ENCODE peak calls at places on chromosomes 16 and 17, in eight cellular contexts. L, G, Z, U, W, O, P and F are unnamed samples.

GRCh38 chr17:59830007-59830630 is 62.6 kb downstream of the TUBD1 start:
- DNase-seq in L (no peak), G (no peak), Z (peak), U (no peak), W (peak), O (no peak), P (peak), F (no peak)

GRCh38 chr17:50060951-50061712 is 5.2 kb downstream of the ITGA3 start:
- DNase-seq in L (no peak), G (peak), Z (peak), U (peak), W (peak), O (no peak), P (peak), F (peak)

GRCh38 chr17:78358538-78359215 is 1.2 kb downstream of the SOCS3 start:
- DNase-seq in L (no peak), G (peak), Z (peak), U (peak), W (peak), O (peak), P (peak), F (no peak)

GRCh38 chr17:80422276-80422675 is 7.3 kb downstream of the ENDOV start:
- DNase-seq in L (no peak), G (no peak), Z (no peak), U (no peak), W (peak), O (no peak), P (no peak), F (no peak)

GRCh38 chr16:13957197-13958078 is 37.5 kb downstream of the ERCC4 start:
- DNase-seq in L (peak), G (peak), Z (peak), U (peak), W (peak), O (peak), P (peak), F (peak)

GRCh38 chr17:5629133-5629532 is 44.8 kb upstream of the NLRP1 start:
- DNase-seq in L (no peak), G (no peak), Z (no peak), U (no peak), W (no peak), O (no peak), P (no peak), F (no peak)

GRCh38 chr16:74984194-74984669 is 691 bp downstream of the WDR59 start:
- DNase-seq in L (no peak), G (no peak), Z (peak), U (no peak), W (no peak), O (no peak), P (peak), F (no peak)

GRCh38 chr17:29836643-29837042 is 93.4 kb downstream of the SSH2 start:
- DNase-seq in L (no peak), G (no peak), Z (peak), U (no peak), W (no peak), O (no peak), P (no peak), F (no peak)

GRCh38 chr16:50596762-50597450 is 48.7 kb downstream of the NKD1 start:
- DNase-seq in L (no peak), G (no peak), Z (no peak), U (no peak), W (no peak), O (no peak), P (no peak), F (no peak)

GRCh38 chr16:35234679-35235078 is 1775.3 kb downstream of the TP53TG3F start:
- DNase-seq in L (no peak), G (no peak), Z (no peak), U (no peak), W (no peak), O (no peak), P (no peak), F (no peak)

GRCh38 chr16:6482861-6483530 is 849.6 kb upstream of the RBFOX1 start:
- DNase-seq in L (no peak), G (no peak), Z (no peak), U (no peak), W (no peak), O (no peak), P (no peak), F (no peak)

GRCh38 chr17:47711366-47712099 is 17.6 kb downstream of the TBKBP1 start:
- DNase-seq in L (no peak), G (no peak), Z (no peak), U (no peak), W (no peak), O (no peak), P (no peak), F (no peak)

GRCh38 chr17:4562000-4562969 is 1.9 kb upstream of the GGT6 start:
- DNase-seq in L (no peak), G (no peak), Z (no peak), U (no peak), W (peak), O (no peak), P (no peak), F (no peak)

GRCh38 chr17:40612510-40613244 is 34.9 kb downstream of the SMARCE1 start:
- DNase-seq in L (no peak), G (no peak), Z (no peak), U (no peak), W (no peak), O (no peak), P (peak), F (no peak)

GRCh38 chr17:62780273-62780672 is 27.8 kb downstream of the MARCHF10 start:
- DNase-seq in L (peak), G (peak), Z (no peak), U (no peak), W (peak), O (no peak), P (peak), F (no peak)

GRCh38 chr16:87350681-87351319 is 32.8 kb downstream of the FBXO31 start:
- DNase-seq in L (no peak), G (no peak), Z (peak), U (no peak), W (peak), O (no peak), P (no peak), F (no peak)

GRCh38 chr17:1934901-1935300 is 90.2 kb downstream of the RTN4RL1 start:
- DNase-seq in L (no peak), G (no peak), Z (no peak), U (no peak), W (no peak), O (no peak), P (no peak), F (no peak)

GRCh38 chr16:86909359-86910145 is 331.2 kb downstream of the FOXL1 start:
- DNase-seq in L (no peak), G (no peak), Z (no peak), U (no peak), W (no peak), O (no peak), P (no peak), F (no peak)

GRCh38 chr16:31451681-31452351 is 7.5 kb upstream of the ARMC5 start:
- DNase-seq in L (peak), G (peak), Z (peak), U (no peak), W (peak), O (peak), P (peak), F (no peak)

GRCh38 chr16:50252082-50252611 is 14.2 kb upstream of the ADCY7 start:
- DNase-seq in L (no peak), G (no peak), Z (no peak), U (no peak), W (peak), O (no peak), P (no peak), F (peak)

GRCh38 chr17:15411556-15412198 is 55.7 kb downstream of the CDRT4 start:
- DNase-seq in L (no peak), G (no peak), Z (no peak), U (no peak), W (peak), O (no peak), P (no peak), F (no peak)

GRCh38 chr17:63537991-63538692 is 12.1 kb upstream of the DCAF7 start:
- DNase-seq in L (peak), G (no peak), Z (no peak), U (no peak), W (no peak), O (peak), P (no peak), F (no peak)

GRCh38 chr17:12395733-12396354 is 269.8 kb upstream of the MYOCD start:
- DNase-seq in L (no peak), G (peak), Z (no peak), U (no peak), W (no peak), O (peak), P (peak), F (no peak)

GRCh38 chr16:55876854-55877253 is 1.7 kb upstream of the CES5A start:
- DNase-seq in L (no peak), G (no peak), Z (peak), U (no peak), W (no peak), O (no peak), P (no peak), F (no peak)

GRCh38 chr16:68264128-68265077 is at the start of gene SLC7A6:
- DNase-seq in L (peak), G (peak), Z (peak), U (peak), W (peak), O (peak), P (peak), F (no peak)

GRCh38 chr16:53753431-53753830 is 49.5 kb downstream of the FTO start:
- DNase-seq in L (no peak), G (no peak), Z (no peak), U (no peak), W (no peak), O (no peak), P (no peak), F (no peak)

GRCh38 chr17:79760197-79760906 is 17.6 kb upstream of the CBX2 start:
- DNase-seq in L (no peak), G (no peak), Z (no peak), U (no peak), W (no peak), O (no peak), P (peak), F (no peak)

GRCh38 chr17:42078396-42079042 is 19.8 kb downstream of the ZNF385C start:
- DNase-seq in L (no peak), G (no peak), Z (no peak), U (no peak), W (no peak), O (no peak), P (no peak), F (no peak)

GRCh38 chr16:17149904-17150483 is 320.8 kb downstream of the XYLT1 start:
- DNase-seq in L (no peak), G (no peak), Z (no peak), U (no peak), W (no peak), O (peak), P (no peak), F (no peak)

GRCh38 chr16:50731989-50732589 is 9.8 kb upstream of the CYLD start:
- DNase-seq in L (no peak), G (no peak), Z (no peak), U (no peak), W (no peak), O (no peak), P (no peak), F (no peak)

GRCh38 chr16:81637336-81638235 is 141.5 kb upstream of the PLCG2 start:
- DNase-seq in L (no peak), G (no peak), Z (no peak), U (no peak), W (no peak), O (no peak), P (no peak), F (no peak)

GRCh38 chr17:59810894-59811153 is 81.9 kb downstream of the TUBD1 start:
- DNase-seq in L (no peak), G (no peak), Z (peak), U (no peak), W (no peak), O (no peak), P (no peak), F (no peak)

GRCh38 chr17:75088465-75088895 is 726 bp downstream of the SLC16A5 start:
- DNase-seq in L (no peak), G (no peak), Z (no peak), U (peak), W (peak), O (peak), P (no peak), F (no peak)
- H3K4me3 ChIP-seq in L (peak), G (peak), Z (peak), U (peak), W (peak), O (peak), P (peak), F (peak)

GRCh38 chr17:38883592-38884526 is 14.0 kb downstream of the LASP1 start:
- DNase-seq in L (no peak), G (no peak), Z (no peak), U (no peak), W (no peak), O (peak), P (peak), F (no peak)
- TF ChIP-seq CTCF in L (no peak), G (no peak), Z (no peak), U (peak), W (no peak), O (peak), P (peak), F (no peak)

DNA sequence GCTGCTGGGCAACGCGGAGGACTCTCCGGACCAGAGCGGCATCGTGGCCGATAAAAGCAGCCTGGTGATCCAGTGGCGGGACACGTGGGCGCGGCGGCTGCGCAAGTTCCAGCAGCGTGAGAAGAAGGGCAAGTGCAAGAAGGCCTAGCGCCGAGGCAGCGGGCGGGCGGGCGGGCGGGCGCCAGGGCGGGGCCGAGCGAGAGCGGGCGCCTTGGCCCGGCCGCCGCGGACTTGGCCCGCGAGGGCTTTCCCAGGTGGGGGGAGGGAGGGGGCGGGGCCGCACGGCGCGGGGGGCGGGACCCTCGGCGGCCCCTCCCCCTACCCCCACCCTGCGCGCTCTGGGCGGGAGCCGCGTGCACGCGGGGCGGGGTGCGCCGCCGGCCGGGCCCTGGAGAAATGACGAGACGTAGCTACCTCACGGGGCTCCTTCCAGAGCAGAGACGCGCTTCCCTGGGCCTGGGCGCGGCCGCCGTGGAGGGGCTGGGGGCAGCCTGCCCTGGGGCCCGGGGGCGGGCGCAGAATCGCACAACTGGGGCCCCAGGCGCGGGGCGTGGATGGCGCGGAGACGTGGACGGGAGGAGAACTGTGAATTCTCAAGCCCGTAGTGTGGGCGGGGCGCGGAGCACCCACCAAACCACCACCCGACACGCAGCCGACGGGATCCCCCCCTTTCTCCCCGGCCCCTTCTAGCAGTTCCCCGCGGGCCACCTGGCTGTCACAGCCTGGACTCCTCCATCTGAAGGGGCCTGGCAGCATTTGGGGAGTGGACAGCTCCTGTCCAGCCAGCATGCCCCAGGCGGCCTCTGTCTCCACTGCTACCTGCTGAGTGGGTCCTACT is 218.7 kb downstream of the NTN1 start:
- DNase-seq in L (peak), G (peak), Z (peak), U (peak), W (peak), O (peak), P (peak), F (peak)
- H3K4me3 ChIP-seq in L (peak), G (peak), Z (peak), U (peak), W (peak), O (peak), P (peak), F (peak)

GRCh38 chr16:84176192-84177053 is 10.4 kb downstream of the TAF1C start:
- DNase-seq in L (no peak), G (no peak), Z (no peak), U (no peak), W (no peak), O (no peak), P (no peak), F (no peak)

GRCh38 chr16:84178892-84179611 is 7.8 kb downstream of the TAF1C start:
- DNase-seq in L (no peak), G (no peak), Z (no peak), U (no peak), W (no peak), O (no peak), P (no peak), F (no peak)

GRCh38 chr16:84177740-84178070 is 9.2 kb downstream of the TAF1C start:
- DNase-seq in L (no peak), G (no peak), Z (peak), U (no peak), W (no peak), O (no peak), P (peak), F (no peak)

GRCh38 chr16:84179612-84180320 is 7.1 kb downstream of the TAF1C start:
- DNase-seq in L (no peak), G (no peak), Z (no peak), U (no peak), W (no peak), O (no peak), P (no peak), F (no peak)

DNA sequence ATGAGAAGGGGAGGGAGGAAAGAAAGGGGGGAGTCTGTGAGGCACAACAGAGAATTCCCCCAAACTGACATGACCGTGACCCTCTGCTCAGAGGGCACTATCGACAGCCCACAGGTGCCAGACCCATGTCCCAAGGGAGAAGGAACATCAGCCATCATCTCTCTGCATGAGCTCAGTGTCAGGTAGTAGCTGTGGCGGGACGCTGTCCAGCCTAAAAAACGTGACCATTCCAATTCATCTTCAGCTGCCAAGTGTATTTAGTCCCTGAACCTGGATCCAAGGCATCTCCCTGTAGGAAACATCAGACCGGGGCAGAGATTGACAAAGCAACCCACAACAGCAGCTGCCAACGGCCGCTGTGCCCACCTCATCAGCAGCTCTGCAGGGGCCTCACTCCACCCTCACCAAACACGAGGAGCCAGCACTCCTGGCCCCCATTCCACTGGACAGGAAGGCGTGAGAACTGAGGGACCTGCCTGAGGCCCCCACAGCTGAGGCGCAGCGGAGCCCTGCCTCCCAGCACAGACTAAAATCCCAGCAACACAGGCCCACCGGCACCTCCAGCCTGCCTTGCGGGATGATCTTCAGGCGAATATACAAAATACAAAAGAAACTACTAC is 8.6 kb downstream of the TAF1C start:
- DNase-seq in L (no peak), G (no peak), Z (no peak), U (no peak), W (no peak), O (no peak), P (no peak), F (no peak)
- TF ChIP-seq CTCF in L (no peak), G (no peak), Z (no peak), U (no peak), W (no peak), O (no peak), P (no peak), F (no peak)